ENCODE peak calls at places on chromosome 18, in ten cellular contexts. One of them, this sample, is unnamed.

GRCh38 chr18:77087391-77088141 is 45.0 kb downstream of the MBP start:
- DNase-seq in GM13976: no peak
- DNase-seq in tibial nerve: no peak
- DNase-seq in colonic mucosa: peak; percentile 59
- DNase-seq in tibial artery: no peak
- DNase-seq in CD14-positive monocyte: no peak
- DNase-seq in uterus: peak; percentile 65
- DNase-seq in B cell: no peak
- DNase-seq in cardiac muscle cell: peak; percentile 68
- DNase-seq in astrocyte of the spinal cord: peak; percentile 54
- DNase-seq in this sample: no peak

GRCh38 chr18:28108801-28109200 is 68.1 kb downstream of the CDH2 start:
- DNase-seq in GM13976: no peak
- DNase-seq in tibial nerve: no peak
- DNase-seq in colonic mucosa: no peak
- DNase-seq in tibial artery: no peak
- DNase-seq in CD14-positive monocyte: no peak
- DNase-seq in uterus: no peak
- DNase-seq in B cell: no peak
- DNase-seq in cardiac muscle cell: no peak
- DNase-seq in astrocyte of the spinal cord: peak; percentile 28
- DNase-seq in this sample: no peak

GRCh38 chr18:74013955-74014354 is 133.7 kb downstream of the FBXO15 start:
- DNase-seq in GM13976: no peak
- DNase-seq in tibial nerve: peak; percentile 54
- DNase-seq in colonic mucosa: no peak
- DNase-seq in tibial artery: no peak
- DNase-seq in CD14-positive monocyte: no peak
- DNase-seq in uterus: no peak
- DNase-seq in B cell: no peak
- DNase-seq in cardiac muscle cell: no peak
- DNase-seq in astrocyte of the spinal cord: peak; percentile 87
- DNase-seq in this sample: no peak

GRCh38 chr18:6484659-6485058 is 69.9 kb upstream of the L3MBTL4 start:
- DNase-seq in GM13976: no peak
- DNase-seq in tibial nerve: no peak
- DNase-seq in colonic mucosa: no peak
- DNase-seq in tibial artery: no peak
- DNase-seq in CD14-positive monocyte: no peak
- DNase-seq in uterus: no peak
- DNase-seq in B cell: no peak
- DNase-seq in cardiac muscle cell: no peak
- DNase-seq in astrocyte of the spinal cord: no peak
- DNase-seq in this sample: no peak

GRCh38 chr18:3400567-3401296 is 49.2 kb upstream of the TGIF1 start:
- DNase-seq in GM13976: no peak
- DNase-seq in tibial nerve: no peak
- DNase-seq in colonic mucosa: no peak
- DNase-seq in tibial artery: no peak
- DNase-seq in CD14-positive monocyte: no peak
- DNase-seq in uterus: no peak
- DNase-seq in B cell: peak; percentile 23
- DNase-seq in cardiac muscle cell: no peak
- DNase-seq in astrocyte of the spinal cord: no peak
- DNase-seq in this sample: no peak

GRCh38 chr18:36655894-36656293 is 172.9 kb downstream of the TPGS2 start:
- DNase-seq in GM13976: no peak
- DNase-seq in tibial nerve: no peak
- DNase-seq in colonic mucosa: no peak
- DNase-seq in tibial artery: no peak
- DNase-seq in CD14-positive monocyte: no peak
- DNase-seq in uterus: no peak
- DNase-seq in B cell: no peak
- DNase-seq in cardiac muscle cell: no peak
- DNase-seq in astrocyte of the spinal cord: no peak
- DNase-seq in this sample: no peak

GRCh38 chr18:54956506-54956905 is 2.8 kb downstream of the CCDC68 start:
- DNase-seq in GM13976: no peak
- DNase-seq in tibial nerve: no peak
- DNase-seq in colonic mucosa: no peak
- DNase-seq in tibial artery: no peak
- DNase-seq in CD14-positive monocyte: no peak
- DNase-seq in uterus: no peak
- DNase-seq in B cell: no peak
- DNase-seq in cardiac muscle cell: no peak
- DNase-seq in astrocyte of the spinal cord: no peak
- DNase-seq in this sample: no peak

GRCh38 chr18:64929026-64929425 is 780.1 kb upstream of the LINC00305 start:
- DNase-seq in GM13976: no peak
- DNase-seq in tibial nerve: no peak
- DNase-seq in colonic mucosa: no peak
- DNase-seq in tibial artery: no peak
- DNase-seq in CD14-positive monocyte: no peak
- DNase-seq in uterus: no peak
- DNase-seq in B cell: no peak
- DNase-seq in cardiac muscle cell: no peak
- DNase-seq in astrocyte of the spinal cord: peak; percentile 50
- DNase-seq in this sample: no peak

GRCh38 chr18:22182884-22183610 is 13.7 kb downstream of the GATA6 start:
- DNase-seq in GM13976: no peak
- DNase-seq in tibial nerve: no peak
- DNase-seq in colonic mucosa: no peak
- DNase-seq in tibial artery: no peak
- DNase-seq in CD14-positive monocyte: no peak
- DNase-seq in uterus: no peak
- DNase-seq in B cell: no peak
- DNase-seq in cardiac muscle cell: no peak
- DNase-seq in astrocyte of the spinal cord: no peak
- DNase-seq in this sample: no peak

GRCh38 chr18:56245856-56246575 is 392.4 kb downstream of the TXNL1 start:
- DNase-seq in GM13976: no peak
- DNase-seq in tibial nerve: no peak
- DNase-seq in colonic mucosa: no peak
- DNase-seq in tibial artery: no peak
- DNase-seq in CD14-positive monocyte: no peak
- DNase-seq in uterus: no peak
- DNase-seq in B cell: peak; percentile 21
- DNase-seq in cardiac muscle cell: no peak
- DNase-seq in astrocyte of the spinal cord: peak; percentile 57
- DNase-seq in this sample: no peak

DNA sequence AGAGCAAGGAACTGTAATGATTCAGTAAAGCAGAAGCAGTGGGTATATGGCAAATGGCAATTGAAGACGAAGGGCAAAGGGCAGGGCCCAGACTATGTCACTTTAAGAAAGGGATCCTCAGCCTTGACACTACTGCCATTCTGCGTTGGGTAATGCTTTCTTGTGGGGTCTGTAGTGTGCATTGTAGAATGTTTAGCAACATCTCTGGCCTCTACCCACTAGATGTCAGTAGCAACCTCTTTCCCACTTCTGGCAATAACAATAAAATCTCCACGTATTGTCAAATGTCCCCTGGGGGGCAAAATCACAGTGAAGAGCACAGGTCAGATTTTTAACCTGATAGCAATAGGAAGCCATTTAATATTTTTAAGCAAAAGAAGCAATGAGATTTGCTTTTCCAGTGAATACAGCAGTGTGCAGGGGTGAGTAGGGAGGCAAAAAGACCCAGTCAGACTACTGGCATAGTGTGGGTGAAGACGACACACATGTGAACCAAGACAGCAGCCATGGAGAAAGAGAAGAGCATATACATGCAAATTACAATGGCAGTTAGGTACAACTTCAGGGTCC is 209.5 kb downstream of the DYM start:
- DNase-seq in GM13976: no peak
- DNase-seq in tibial nerve: no peak
- DNase-seq in colonic mucosa: no peak
- DNase-seq in tibial artery: no peak
- DNase-seq in CD14-positive monocyte: no peak
- DNase-seq in uterus: no peak
- DNase-seq in B cell: no peak
- DNase-seq in cardiac muscle cell: peak; percentile 25
- DNase-seq in astrocyte of the spinal cord: peak; percentile 36
- DNase-seq in this sample: no peak
- TF ChIP-seq CTCF in GM13976: no peak
- TF ChIP-seq CTCF in tibial nerve: no peak
- TF ChIP-seq CTCF in colonic mucosa: peak; percentile 28
- TF ChIP-seq CTCF in tibial artery: no peak
- TF ChIP-seq CTCF in CD14-positive monocyte: no peak
- TF ChIP-seq CTCF in uterus: no peak
- TF ChIP-seq CTCF in B cell: no peak
- TF ChIP-seq CTCF in cardiac muscle cell: peak; percentile 64
- TF ChIP-seq CTCF in astrocyte of the spinal cord: peak; percentile 74
- TF ChIP-seq CTCF in this sample: no peak

GRCh38 chr18:79963658-79964329 is 649 bp upstream of the HSBP1L1 start:
- DNase-seq in GM13976: no peak
- DNase-seq in tibial nerve: no peak
- DNase-seq in colonic mucosa: peak; percentile 22
- DNase-seq in tibial artery: no peak
- DNase-seq in CD14-positive monocyte: no peak
- DNase-seq in uterus: no peak
- DNase-seq in B cell: no peak
- DNase-seq in cardiac muscle cell: no peak
- DNase-seq in astrocyte of the spinal cord: no peak
- DNase-seq in this sample: peak; percentile 13

GRCh38 chr18:79965119-79965902 is 868 bp downstream of the HSBP1L1 start:
- DNase-seq in GM13976: no peak
- DNase-seq in tibial nerve: no peak
- DNase-seq in colonic mucosa: peak; percentile 82
- DNase-seq in tibial artery: no peak
- DNase-seq in CD14-positive monocyte: peak; percentile 50
- DNase-seq in uterus: no peak
- DNase-seq in B cell: no peak
- DNase-seq in cardiac muscle cell: no peak
- DNase-seq in astrocyte of the spinal cord: peak; percentile 66
- DNase-seq in this sample: peak; percentile 21

GRCh38 chr18:79962835-79963657 is 1.4 kb upstream of the HSBP1L1 start:
- DNase-seq in GM13976: peak; percentile 82
- DNase-seq in tibial nerve: no peak
- DNase-seq in colonic mucosa: peak; percentile 32
- DNase-seq in tibial artery: no peak
- DNase-seq in CD14-positive monocyte: no peak
- DNase-seq in uterus: no peak
- DNase-seq in B cell: peak; percentile 67
- DNase-seq in cardiac muscle cell: no peak
- DNase-seq in astrocyte of the spinal cord: no peak
- DNase-seq in this sample: peak; percentile 19

GRCh38 chr18:79962311-79962710 is 2.1 kb upstream of the HSBP1L1 start:
- DNase-seq in GM13976: no peak
- DNase-seq in tibial nerve: no peak
- DNase-seq in colonic mucosa: peak; percentile 27
- DNase-seq in tibial artery: no peak
- DNase-seq in CD14-positive monocyte: no peak
- DNase-seq in uterus: no peak
- DNase-seq in B cell: no peak
- DNase-seq in cardiac muscle cell: no peak
- DNase-seq in astrocyte of the spinal cord: peak; percentile 37
- DNase-seq in this sample: no peak

GRCh38 chr18:79964330-79965118 is at the start of gene HSBP1L1:
- DNase-seq in GM13976: peak; percentile 87
- DNase-seq in tibial nerve: no peak
- DNase-seq in colonic mucosa: peak; percentile 77
- DNase-seq in tibial artery: no peak
- DNase-seq in CD14-positive monocyte: peak; percentile 58
- DNase-seq in uterus: no peak
- DNase-seq in B cell: peak; percentile 82
- DNase-seq in cardiac muscle cell: peak; percentile 88
- DNase-seq in astrocyte of the spinal cord: no peak
- DNase-seq in this sample: peak; percentile 24
- TF ChIP-seq CTCF in GM13976: peak; percentile 31
- TF ChIP-seq CTCF in tibial nerve: peak; percentile 29
- TF ChIP-seq CTCF in colonic mucosa: peak; percentile 35
- TF ChIP-seq CTCF in tibial artery: peak; percentile 17
- TF ChIP-seq CTCF in CD14-positive monocyte: peak; percentile 36
- TF ChIP-seq CTCF in uterus: no peak
- TF ChIP-seq CTCF in B cell: peak; percentile 23
- TF ChIP-seq CTCF in cardiac muscle cell: no peak
- TF ChIP-seq CTCF in astrocyte of the spinal cord: peak; percentile 9
- TF ChIP-seq CTCF in this sample: no peak

DNA sequence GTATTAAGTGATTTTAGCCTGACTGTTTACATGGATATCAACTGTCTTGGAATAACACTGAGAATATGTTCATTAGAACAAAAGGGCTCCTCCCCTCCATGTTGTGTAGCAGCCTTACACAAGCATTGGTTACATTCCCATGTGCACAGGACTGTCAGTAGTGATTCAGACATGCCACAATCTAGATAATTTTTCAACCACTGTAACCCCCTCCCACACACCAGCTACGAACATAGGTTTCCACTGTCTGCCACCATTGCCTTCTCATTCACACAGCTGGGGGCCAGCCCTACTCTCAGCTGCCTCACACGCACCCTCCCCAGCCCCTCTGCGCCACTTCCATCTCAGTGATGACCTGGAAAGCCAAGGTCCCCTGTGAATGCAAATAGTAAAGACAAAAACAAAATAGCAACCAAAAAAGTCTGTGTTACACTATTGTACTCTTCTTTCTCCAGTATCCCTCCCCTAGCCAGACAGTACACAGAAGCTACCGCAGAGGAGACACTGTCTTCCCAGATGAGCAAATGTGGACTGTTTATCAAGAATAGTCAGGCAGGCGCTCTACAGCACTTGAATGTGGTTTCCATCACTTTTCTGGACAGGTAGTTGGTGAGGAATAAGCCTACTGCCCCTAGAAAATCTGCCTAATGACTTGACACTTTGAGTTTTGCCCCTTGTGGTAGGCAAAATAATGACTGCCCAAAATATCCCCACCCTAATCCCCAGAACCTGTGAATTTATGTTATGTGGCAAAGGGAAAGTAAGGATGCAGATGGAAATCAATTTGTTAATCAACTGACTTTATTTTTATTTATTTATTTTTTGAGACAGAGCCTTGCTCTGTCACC is 27.9 kb upstream of the TYMS start:
- DNase-seq in GM13976: no peak
- DNase-seq in tibial nerve: no peak
- DNase-seq in colonic mucosa: no peak
- DNase-seq in tibial artery: no peak
- DNase-seq in CD14-positive monocyte: no peak
- DNase-seq in uterus: no peak
- DNase-seq in B cell: no peak
- DNase-seq in cardiac muscle cell: no peak
- DNase-seq in astrocyte of the spinal cord: no peak
- DNase-seq in this sample: no peak
- TF ChIP-seq CTCF in GM13976: no peak
- TF ChIP-seq CTCF in tibial nerve: no peak
- TF ChIP-seq CTCF in colonic mucosa: no peak
- TF ChIP-seq CTCF in tibial artery: no peak
- TF ChIP-seq CTCF in CD14-positive monocyte: peak; percentile 20
- TF ChIP-seq CTCF in uterus: no peak
- TF ChIP-seq CTCF in B cell: no peak
- TF ChIP-seq CTCF in cardiac muscle cell: no peak
- TF ChIP-seq CTCF in astrocyte of the spinal cord: peak; percentile 3
- TF ChIP-seq CTCF in this sample: no peak

DNA sequence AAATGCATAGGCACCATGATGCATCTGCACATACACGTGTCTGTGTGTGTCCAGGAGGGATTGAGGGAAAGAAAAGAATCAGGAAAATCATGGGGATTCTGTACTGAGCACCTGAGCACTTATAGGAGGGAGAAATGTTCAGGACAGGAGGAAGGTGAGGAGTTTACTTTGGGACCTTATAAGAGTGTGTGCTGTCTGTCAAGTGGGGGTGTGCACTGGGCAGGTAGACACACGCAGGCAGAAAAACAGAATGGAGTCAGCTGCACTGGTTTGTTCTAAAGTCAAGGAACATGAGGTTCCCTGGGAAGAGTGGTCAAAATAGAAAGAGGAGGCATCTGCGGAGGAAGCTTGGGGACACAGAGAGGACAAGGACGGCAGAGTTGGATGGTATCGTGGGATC is 92.2 kb upstream of the KCTD1 start:
- DNase-seq in GM13976: no peak
- DNase-seq in tibial nerve: no peak
- DNase-seq in colonic mucosa: no peak
- DNase-seq in tibial artery: no peak
- DNase-seq in CD14-positive monocyte: no peak
- DNase-seq in uterus: no peak
- DNase-seq in B cell: no peak
- DNase-seq in cardiac muscle cell: no peak
- DNase-seq in astrocyte of the spinal cord: no peak
- DNase-seq in this sample: no peak
- TF ChIP-seq CTCF in GM13976: no peak
- TF ChIP-seq CTCF in tibial nerve: no peak
- TF ChIP-seq CTCF in colonic mucosa: no peak
- TF ChIP-seq CTCF in tibial artery: no peak
- TF ChIP-seq CTCF in CD14-positive monocyte: no peak
- TF ChIP-seq CTCF in uterus: no peak
- TF ChIP-seq CTCF in B cell: no peak
- TF ChIP-seq CTCF in cardiac muscle cell: no peak
- TF ChIP-seq CTCF in astrocyte of the spinal cord: no peak
- TF ChIP-seq CTCF in this sample: no peak